ENCODE peak calls at places on chromosomes 5 and 9, in ten cellular contexts. N is HepG2, B is lower leg skin, H is tibial nerve, Y is foreskin keratinocyte, I is astrocyte of the spinal cord, W is mesothelial cell of epicardium, D is endodermal cell, J is neural crest cell, P is choroid plexus epithelial cell. F is an unnamed sample.

GRCh38 chr5:115457985-115458384 is 86.6 kb downstream of the FEM1C start:
- DNase-seq in N (no peak), B (no peak), H (no peak), Y (no peak), I (no peak), W (no peak), D (peak; percentile 61), J (no peak), P (peak; percentile 45), F (no peak)

GRCh38 chr5:72633649-72634048 is 126.4 kb upstream of the ZNF366 start:
- DNase-seq in N (no peak), B (no peak), H (no peak), Y (no peak), I (peak; percentile 76), W (no peak), D (no peak), J (no peak), P (peak; percentile 62), F (peak; percentile 58)

GRCh38 chr5:103224118-103224893 is 34.3 kb upstream of the MACIR start:
- DNase-seq in N (peak; percentile 60), B (peak; percentile 26), H (no peak), Y (peak; percentile 42), I (peak; percentile 64), W (no peak), D (peak; percentile 86), J (peak; percentile 20), P (peak; percentile 94), F (peak; percentile 73)

GRCh38 chr9:109556061-109556460 is 58.0 kb upstream of the PTPN3 start:
- DNase-seq in N (no peak), B (no peak), H (no peak), Y (peak; percentile 96), I (no peak), W (no peak), D (peak; percentile 47), J (no peak), P (no peak), F (no peak)

GRCh38 chr5:32276173-32276853 is 36.4 kb downstream of the MTMR12 start:
- DNase-seq in N (peak; percentile 23), B (no peak), H (no peak), Y (peak; percentile 56), I (peak; percentile 51), W (no peak), D (peak; percentile 66), J (no peak), P (peak; percentile 70), F (peak; percentile 28)

GRCh38 chr5:134267366-134268018 is 41.6 kb upstream of the PPP2CA start:
- DNase-seq in N (no peak), B (no peak), H (no peak), Y (no peak), I (peak; percentile 47), W (no peak), D (no peak), J (no peak), P (peak; percentile 69), F (peak; percentile 23)

GRCh38 chr5:68949711-68950110 is 144.1 kb upstream of the SLC30A5 start:
- DNase-seq in N (no peak), B (no peak), H (no peak), Y (no peak), I (no peak), W (no peak), D (peak; percentile 71), J (no peak), P (no peak), F (no peak)

GRCh38 chr9:30349526-30350513 is 2034.6 kb upstream of the ACO1 start:
- DNase-seq in N (no peak), B (no peak), H (no peak), Y (no peak), I (no peak), W (no peak), D (no peak), J (no peak), P (no peak), F (no peak)

GRCh38 chr5:176415240-176416122 is 858 bp downstream of the CLTB start:
- DNase-seq in N (no peak), B (peak; percentile 47), H (no peak), Y (no peak), I (peak; percentile 43), W (no peak), D (peak; percentile 73), J (peak; percentile 22), P (no peak), F (peak; percentile 69)

GRCh38 chr5:120817044-120817985 is 353.2 kb downstream of the PRR16 start:
- DNase-seq in N (no peak), B (no peak), H (no peak), Y (no peak), I (peak; percentile 26), W (no peak), D (peak; percentile 66), J (no peak), P (peak; percentile 74), F (peak; percentile 20)

GRCh38 chr5:172828911-172829431 is 5.1 kb upstream of the ERGIC1 start:
- DNase-seq in N (no peak), B (no peak), H (no peak), Y (no peak), I (peak; percentile 56), W (no peak), D (peak; percentile 85), J (no peak), P (peak; percentile 88), F (no peak)

GRCh38 chr5:179254638-179255271 is 90.5 kb downstream of the ADAMTS2 start:
- DNase-seq in N (no peak), B (no peak), H (no peak), Y (no peak), I (no peak), W (no peak), D (no peak), J (no peak), P (no peak), F (no peak)

GRCh38 chr5:134345996-134346395 is 21.0 kb downstream of the CDKL3 start:
- DNase-seq in N (no peak), B (no peak), H (no peak), Y (peak; percentile 83), I (no peak), W (no peak), D (peak; percentile 84), J (no peak), P (no peak), F (no peak)

DNA sequence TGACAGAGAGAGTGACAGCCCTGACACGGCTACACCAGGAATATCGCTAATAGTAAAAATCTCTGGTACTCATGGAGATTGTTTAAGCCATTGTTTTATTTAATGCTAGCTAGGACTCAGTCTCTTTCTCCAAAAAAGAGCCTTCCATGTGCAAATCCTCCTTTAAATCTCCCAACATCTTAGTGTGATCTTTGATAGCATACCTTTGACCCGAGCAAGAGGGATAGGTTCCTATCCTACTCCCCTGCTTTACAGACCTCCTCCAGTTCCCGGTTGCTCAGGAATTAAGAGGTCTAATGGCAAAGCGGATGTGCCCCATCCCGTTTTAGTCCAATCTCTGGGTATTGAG is 663 bp upstream of the FRMD3 start:
- DNase-seq in N (no peak), B (no peak), H (no peak), Y (no peak), I (no peak), W (no peak), D (no peak), J (no peak), P (no peak), F (no peak)
- TF ChIP-seq CTCF in N (no peak), B (no peak), H (peak; percentile 4), Y (no peak), I (no peak), W (no peak), D (no peak), J (no peak), P (no peak), F (peak; percentile 51)

GRCh38 chr5:7592910-7593309 is 197.0 kb downstream of the ADCY2 start:
- DNase-seq in N (no peak), B (no peak), H (no peak), Y (no peak), I (no peak), W (no peak), D (peak; percentile 68), J (peak; percentile 26), P (no peak), F (no peak)
- TF ChIP-seq CTCF in N (peak; percentile 35), B (no peak), H (no peak), Y (peak; percentile 45), I (peak; percentile 19), W (peak; percentile 18), D (peak; percentile 78), J (peak; percentile 58), P (no peak), F (peak; percentile 8)

DNA sequence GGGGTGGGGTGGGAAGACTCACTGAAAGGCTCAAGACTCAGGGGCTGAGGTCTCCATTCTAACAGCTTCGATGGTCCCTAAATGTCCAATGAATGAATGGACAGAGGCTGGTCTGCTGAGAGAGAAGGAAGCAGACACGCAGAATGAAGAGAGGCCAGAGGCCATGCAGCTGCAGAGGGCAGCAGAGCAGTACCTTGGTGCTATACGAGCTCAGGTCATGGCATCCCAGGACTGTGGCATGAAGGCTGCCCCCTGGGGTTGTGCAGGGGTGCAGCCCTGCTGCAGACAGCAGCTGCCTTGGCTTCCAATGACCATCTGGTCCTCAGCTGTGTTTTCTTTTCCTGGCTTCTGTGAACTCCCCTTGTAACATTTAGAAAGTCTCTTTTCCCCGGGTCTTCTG is 15.2 kb upstream of the CORO2A start:
- DNase-seq in N (no peak), B (no peak), H (no peak), Y (no peak), I (no peak), W (no peak), D (no peak), J (no peak), P (peak; percentile 50), F (no peak)
- TF ChIP-seq CTCF in N (peak; percentile 48), B (no peak), H (no peak), Y (peak; percentile 33), I (no peak), W (no peak), D (peak; percentile 23), J (no peak), P (peak; percentile 18), F (peak; percentile 39)

DNA sequence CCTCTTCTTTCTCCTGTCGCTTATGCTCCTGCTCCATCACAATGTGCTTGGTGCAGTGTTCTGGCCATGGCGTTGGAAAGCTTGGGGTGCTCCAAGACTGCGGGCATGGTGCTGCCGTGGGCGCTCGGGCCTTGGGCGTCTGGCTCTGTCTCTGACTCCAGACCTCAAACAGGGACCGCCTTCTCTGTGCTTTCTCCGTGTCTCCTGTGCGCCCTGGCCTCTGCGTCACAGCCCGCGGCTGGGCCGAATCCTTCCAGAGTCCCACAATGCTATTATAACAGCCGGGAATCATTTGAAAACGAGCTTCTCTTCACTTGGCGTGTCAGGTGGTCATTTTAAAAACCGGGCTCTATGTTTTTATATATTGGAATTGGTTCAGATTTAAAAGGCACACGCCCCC is 32.4 kb upstream of the PUM3 start:
- DNase-seq in N (no peak), B (no peak), H (no peak), Y (no peak), I (no peak), W (no peak), D (no peak), J (no peak), P (no peak), F (no peak)
- TF ChIP-seq CTCF in N (no peak), B (no peak), H (no peak), Y (no peak), I (no peak), W (no peak), D (no peak), J (no peak), P (no peak), F (no peak)

DNA sequence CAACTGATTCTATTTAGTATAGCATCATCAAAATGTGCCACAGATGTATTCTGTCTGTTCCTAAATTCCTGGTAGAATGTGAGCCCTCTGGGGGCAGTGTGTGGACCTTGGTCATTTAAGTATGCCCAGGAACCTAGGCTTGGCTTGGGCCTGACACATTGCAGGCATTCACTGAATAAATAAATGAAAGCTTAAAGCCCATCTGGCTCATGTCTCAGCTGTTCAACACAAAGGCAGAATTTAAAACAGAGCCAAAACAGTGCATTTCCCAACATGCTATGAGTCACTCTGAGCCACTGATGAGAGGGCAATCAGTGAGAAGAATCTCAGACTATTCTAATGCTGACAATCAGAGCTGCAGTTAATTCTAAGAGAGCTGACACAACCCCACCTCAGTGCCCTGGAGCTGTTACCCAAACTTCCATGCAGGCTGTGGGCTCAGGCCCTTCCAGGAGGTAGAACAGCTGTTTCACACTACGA is 8.1 kb downstream of the FAM193B start:
- DNase-seq in N (peak; percentile 93), B (peak; percentile 72), H (no peak), Y (peak; percentile 98), I (peak; percentile 94), W (no peak), D (no peak), J (no peak), P (peak; percentile 98), F (peak; percentile 98)
- TF ChIP-seq CTCF in N (peak; percentile 36), B (no peak), H (no peak), Y (no peak), I (peak; percentile 7), W (no peak), D (peak; percentile 44), J (no peak), P (no peak), F (peak; percentile 60)